ENCODE peak calls at places on chromosomes 4 and X, in six cellular contexts. A, W, F, O, T and V are unnamed samples.

GRCh38 chr4:165656829-165657467 is 216.1 kb upstream of the TLL1 start:
- DNase-seq in A (no peak), W (no peak), F (no peak), O (no peak), T (no peak), V (no peak)

GRCh38 chr4:53103489-53103888 is 241.4 kb downstream of the RASL11B start:
- DNase-seq in A (no peak), W (no peak), F (no peak), O (no peak), T (no peak), V (no peak)

GRCh38 chrX:24561121-24561520 is 86.0 kb downstream of the PCYT1B start:
- DNase-seq in A (peak), W (no peak), F (no peak), O (peak), T (peak), V (peak)

GRCh38 chr4:1554876-1555265 is 129.2 kb downstream of the FAM53A start:
- DNase-seq in A (no peak), W (no peak), F (no peak), O (no peak), T (no peak), V (no peak)

GRCh38 chr4:3263053-3263958 is 14.3 kb downstream of the MSANTD1 start:
- DNase-seq in A (no peak), W (no peak), F (no peak), O (no peak), T (no peak), V (no peak)

GRCh38 chr4:83054928-83055327 is 19.9 kb downstream of the COPS4 start:
- DNase-seq in A (peak), W (no peak), F (no peak), O (peak), T (no peak), V (no peak)

GRCh38 chr4:139540637-139541036 is 15.4 kb downstream of the SETD7 start:
- DNase-seq in A (no peak), W (no peak), F (no peak), O (no peak), T (no peak), V (no peak)

GRCh38 chr4:45629717-45630116 is 494.1 kb downstream of the GABRG1 start:
- DNase-seq in A (no peak), W (no peak), F (no peak), O (no peak), T (no peak), V (no peak)

GRCh38 chr4:176339936-176340761 is 20.4 kb downstream of the SPCS3 start:
- DNase-seq in A (no peak), W (no peak), F (no peak), O (no peak), T (no peak), V (no peak)

GRCh38 chr4:159105063-159105414 is 2.2 kb downstream of the RAPGEF2 start:
- DNase-seq in A (no peak), W (no peak), F (no peak), O (no peak), T (no peak), V (no peak)

GRCh38 chrX:80578518-80579105 is 158.4 kb downstream of the TENT5D start:
- DNase-seq in A (peak), W (peak), F (no peak), O (peak), T (peak), V (no peak)

GRCh38 chr4:150578745-150579470 is 3.0 kb upstream of the MAB21L2 start:
- DNase-seq in A (no peak), W (no peak), F (no peak), O (no peak), T (no peak), V (no peak)

GRCh38 chr4:158571736-158572135 is 50.1 kb downstream of the RXFP1 start:
- DNase-seq in A (no peak), W (no peak), F (no peak), O (no peak), T (no peak), V (no peak)

GRCh38 chrX:44352739-44353138 is 9.3 kb upstream of the EFHC2 start:
- DNase-seq in A (no peak), W (no peak), F (no peak), O (no peak), T (no peak), V (no peak)

GRCh38 chr4:1469596-1470392 is 63.6 kb upstream of the NKX1-1 start:
- DNase-seq in A (peak), W (no peak), F (no peak), O (no peak), T (no peak), V (no peak)

GRCh38 chrX:56318076-56318475 is 85.9 kb downstream of the KLF8 start:
- DNase-seq in A (no peak), W (no peak), F (no peak), O (no peak), T (no peak), V (no peak)

GRCh38 chrX:136780738-136781137 is at the start of gene ARHGEF6:
- DNase-seq in A (no peak), W (no peak), F (no peak), O (no peak), T (peak), V (peak)

GRCh38 chr4:173794662-173795061 is 264.6 kb upstream of the HAND2 start:
- DNase-seq in A (no peak), W (no peak), F (no peak), O (no peak), T (no peak), V (no peak)

GRCh38 chrX:71998836-71999509 is 88.3 kb downstream of the NHSL2 start:
- DNase-seq in A (peak), W (no peak), F (no peak), O (peak), T (peak), V (peak)
- TF ChIP-seq CTCF in A (peak), W (peak), F (peak), O (peak), T (peak), V (peak)

DNA sequence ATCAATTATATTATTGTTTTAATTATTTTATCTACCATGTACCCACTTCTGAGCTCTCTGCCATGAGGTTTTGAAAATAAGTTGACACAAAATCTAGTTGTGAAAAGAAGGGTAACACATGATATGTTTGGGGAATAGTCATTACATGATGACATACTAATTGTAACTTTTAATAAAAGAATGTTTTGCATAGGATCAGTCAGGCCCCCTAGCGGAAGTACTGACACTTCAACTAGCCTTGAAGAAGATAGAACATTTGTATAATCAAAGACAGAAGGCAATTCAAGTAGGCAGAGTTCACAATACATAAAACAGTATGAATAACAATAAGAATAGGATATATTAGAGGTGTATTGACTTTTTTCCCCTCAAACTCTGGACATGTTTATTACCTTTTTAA is 1191.0 kb upstream of the AGA start:
- DNase-seq in A (peak), W (no peak), F (no peak), O (peak), T (no peak), V (no peak)
- TF ChIP-seq REST in A (no peak), W (no peak), F (no peak), O (no peak), T (no peak), V (no peak)

GRCh38 chr4:147730333-147730732 is 1.6 kb upstream of the ARHGAP10 start:
- DNase-seq in A (no peak), W (no peak), F (no peak), O (no peak), T (no peak), V (no peak)
- TF ChIP-seq CTCF in A (no peak), W (no peak), F (no peak), O (no peak), T (no peak), V (no peak)

DNA sequence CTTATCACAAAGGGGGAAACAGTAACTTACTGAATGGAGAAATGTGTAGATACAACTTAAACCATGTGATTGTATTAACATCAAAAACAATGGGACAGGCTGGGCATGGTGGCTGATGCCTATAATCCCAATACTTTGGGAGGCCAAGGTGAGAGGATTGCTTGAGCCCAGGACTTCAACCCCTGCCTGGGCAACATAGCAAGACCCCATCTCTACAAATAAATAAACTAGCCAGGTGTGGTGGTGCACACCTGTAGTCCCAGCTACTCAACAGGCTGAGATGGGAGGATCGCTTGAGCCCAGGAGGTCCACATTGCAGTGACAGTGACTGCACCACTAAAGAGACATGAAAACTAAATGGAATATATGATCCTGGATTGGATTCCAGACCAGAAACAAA is 26.4 kb downstream of the TMEM184C start:
- DNase-seq in A (no peak), W (no peak), F (no peak), O (no peak), T (no peak), V (no peak)
- TF ChIP-seq REST in A (no peak), W (no peak), F (no peak), O (no peak), T (no peak), V (no peak)

GRCh38 chr4:77044458-77045124 is 31.2 kb downstream of the CCNI start:
- DNase-seq in A (peak), W (no peak), F (peak), O (no peak), T (peak), V (no peak)

GRCh38 chr4:77043507-77044131 is 32.2 kb downstream of the CCNI start:
- DNase-seq in A (no peak), W (no peak), F (no peak), O (no peak), T (no peak), V (no peak)

GRCh38 chr4:77050962-77051361 is 24.8 kb downstream of the CCNI start:
- DNase-seq in A (no peak), W (no peak), F (no peak), O (no peak), T (no peak), V (no peak)

GRCh38 chr4:77045490-77045889 is 30.3 kb downstream of the CCNI start:
- DNase-seq in A (peak), W (no peak), F (no peak), O (no peak), T (no peak), V (no peak)

DNA sequence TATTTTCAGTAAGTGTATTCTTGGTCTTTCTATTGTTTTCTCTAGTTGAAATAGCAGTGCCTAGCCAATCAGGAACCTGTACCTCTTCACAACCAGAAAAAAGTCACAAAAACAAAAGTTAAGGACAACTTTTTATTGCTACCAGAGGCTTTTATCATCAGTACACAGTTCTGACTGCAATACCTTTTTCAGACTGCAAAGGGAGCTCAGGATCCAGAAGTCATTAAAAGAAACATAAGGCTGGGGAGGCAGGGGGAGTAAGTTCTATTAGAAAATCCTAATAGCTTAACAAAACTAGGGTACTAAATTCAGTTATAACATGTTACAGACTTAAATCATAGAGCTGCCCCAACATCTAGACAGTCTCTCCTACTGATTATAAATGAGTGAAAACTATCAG is 28.8 kb downstream of the CCNI start:
- DNase-seq in A (no peak), W (no peak), F (no peak), O (no peak), T (peak), V (no peak)
- TF ChIP-seq CTCF in A (no peak), W (no peak), F (peak), O (peak), T (peak), V (no peak)